ENCODE peak calls at places on chromosomes 5 and 9, in four cellular contexts. One of them, this sample, is unnamed.
A peak's percentile ranks its signal among the peaks of the same experiment; 100 is the strongest.

GRCh38 chr9:136728548-136729123 is 14.1 kb downstream of the LCN10 start:
- DNase-seq in CD4-positive, CD25-positive, alpha-beta regulatory T cell: no peak
- DNase-seq in WERI-Rb-1: no peak
- DNase-seq in psoas muscle: peak; percentile 46
- DNase-seq in this sample: peak; percentile 47

GRCh38 chr5:115869256-115869655 is 27.5 kb downstream of the AP3S1 start:
- DNase-seq in CD4-positive, CD25-positive, alpha-beta regulatory T cell: no peak
- DNase-seq in psoas muscle: no peak
- DNase-seq in WERI-Rb-1: no peak
- DNase-seq in this sample: no peak

GRCh38 chr5:145666591-145666990 is 168.6 kb downstream of the PRELID2 start:
- DNase-seq in WERI-Rb-1: no peak
- DNase-seq in CD4-positive, CD25-positive, alpha-beta regulatory T cell: no peak
- DNase-seq in psoas muscle: no peak
- DNase-seq in this sample: no peak

GRCh38 chr5:125668904-125669303 is 754.3 kb upstream of the GRAMD2B start:
- DNase-seq in CD4-positive, CD25-positive, alpha-beta regulatory T cell: no peak
- DNase-seq in psoas muscle: no peak
- DNase-seq in WERI-Rb-1: peak; percentile 85
- DNase-seq in this sample: no peak

GRCh38 chr5:73615085-73615484 is 10.9 kb upstream of the ARHGEF28 start:
- DNase-seq in psoas muscle: no peak
- DNase-seq in CD4-positive, CD25-positive, alpha-beta regulatory T cell: no peak
- DNase-seq in WERI-Rb-1: no peak
- DNase-seq in this sample: no peak

GRCh38 chr5:964821-965220 is 43.8 kb upstream of the NKD2 start:
- DNase-seq in CD4-positive, CD25-positive, alpha-beta regulatory T cell: no peak
- DNase-seq in WERI-Rb-1: no peak
- DNase-seq in psoas muscle: no peak
- DNase-seq in this sample: no peak

GRCh38 chr5:74392698-74393431 is 247.7 kb downstream of the ENC1 start:
- DNase-seq in CD4-positive, CD25-positive, alpha-beta regulatory T cell: no peak
- DNase-seq in WERI-Rb-1: no peak
- DNase-seq in psoas muscle: no peak
- DNase-seq in this sample: no peak

GRCh38 chr5:23820764-23821471 is 313.5 kb downstream of the PRDM9 start:
- DNase-seq in CD4-positive, CD25-positive, alpha-beta regulatory T cell: no peak
- DNase-seq in WERI-Rb-1: peak; percentile 24
- DNase-seq in psoas muscle: no peak
- DNase-seq in this sample: no peak

GRCh38 chr9:3235497-3235896 is 290.3 kb downstream of the RFX3 start:
- DNase-seq in psoas muscle: no peak
- DNase-seq in CD4-positive, CD25-positive, alpha-beta regulatory T cell: no peak
- DNase-seq in WERI-Rb-1: no peak
- DNase-seq in this sample: no peak

GRCh38 chr9:28808042-28808441 is 1234.8 kb upstream of the C9orf72 start:
- DNase-seq in psoas muscle: no peak
- DNase-seq in WERI-Rb-1: no peak
- DNase-seq in CD4-positive, CD25-positive, alpha-beta regulatory T cell: no peak
- DNase-seq in this sample: no peak

GRCh38 chr9:106962105-106962504 is 99.1 kb downstream of the ZNF462 start:
- DNase-seq in CD4-positive, CD25-positive, alpha-beta regulatory T cell: no peak
- DNase-seq in psoas muscle: no peak
- DNase-seq in WERI-Rb-1: no peak
- DNase-seq in this sample: no peak
- H3K27ac ChIP-seq in CD4-positive, CD25-positive, alpha-beta regulatory T cell: no peak overlapping the region
- H3K27ac ChIP-seq in psoas muscle: peak overlapping the region; percentile 54
- H3K27ac ChIP-seq in WERI-Rb-1: no peak overlapping the region
- H3K27ac ChIP-seq in this sample: no peak overlapping the region

DNA sequence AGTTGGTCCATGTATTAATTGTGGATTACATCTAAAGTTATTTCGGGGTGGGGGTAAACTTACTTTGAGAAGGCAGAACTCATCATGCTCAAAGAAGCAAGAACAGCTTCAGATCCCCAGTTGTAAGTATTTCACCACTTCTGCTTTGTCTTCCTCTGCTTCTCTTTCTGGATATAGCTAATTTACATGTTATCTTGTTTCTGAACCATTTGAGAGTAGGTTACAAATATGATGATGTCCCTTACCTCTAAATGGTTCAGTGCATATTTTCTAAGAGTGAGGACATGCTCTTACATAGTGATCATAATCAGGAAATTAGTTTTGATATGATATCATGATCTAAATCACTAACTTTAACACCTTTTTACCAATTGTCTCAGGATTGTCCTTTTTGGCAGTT is 11.9 kb downstream of the TRIO start:
- DNase-seq in psoas muscle: no peak
- DNase-seq in WERI-Rb-1: no peak
- DNase-seq in CD4-positive, CD25-positive, alpha-beta regulatory T cell: no peak
- DNase-seq in this sample: no peak
- H3K4me3 ChIP-seq in psoas muscle: no peak overlapping the region
- H3K4me3 ChIP-seq in WERI-Rb-1: no peak overlapping the region
- H3K4me3 ChIP-seq in CD4-positive, CD25-positive, alpha-beta regulatory T cell: no peak overlapping the region
- H3K4me3 ChIP-seq in this sample: no peak overlapping the region

DNA sequence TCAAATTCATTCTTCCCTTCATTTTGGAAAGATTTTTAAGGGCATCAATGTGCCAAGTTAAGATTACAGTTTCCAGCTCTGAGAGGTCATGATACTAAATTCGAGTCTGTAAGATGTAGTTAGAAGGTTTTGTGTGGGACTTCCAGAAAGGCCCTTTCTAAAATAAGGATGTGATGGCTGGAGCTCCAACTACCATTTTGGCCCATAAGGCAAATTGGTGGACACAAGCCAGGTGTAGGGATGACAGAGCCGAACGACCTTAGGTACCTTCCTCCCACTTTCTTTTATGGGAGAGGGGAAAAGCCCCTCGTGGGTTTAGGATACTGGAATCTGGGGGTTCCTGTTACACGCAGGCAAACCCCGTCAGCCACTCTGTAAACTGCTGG is 54.3 kb upstream of the PTPDC1 start:
- DNase-seq in CD4-positive, CD25-positive, alpha-beta regulatory T cell: no peak
- DNase-seq in psoas muscle: no peak
- DNase-seq in WERI-Rb-1: no peak
- DNase-seq in this sample: no peak
- H3K27ac ChIP-seq in CD4-positive, CD25-positive, alpha-beta regulatory T cell: peak overlapping the region; percentile 44
- H3K27ac ChIP-seq in psoas muscle: peak overlapping the region; percentile 94
- H3K27ac ChIP-seq in WERI-Rb-1: peak overlapping the region; percentile 78
- H3K27ac ChIP-seq in this sample: no peak overlapping the region

DNA sequence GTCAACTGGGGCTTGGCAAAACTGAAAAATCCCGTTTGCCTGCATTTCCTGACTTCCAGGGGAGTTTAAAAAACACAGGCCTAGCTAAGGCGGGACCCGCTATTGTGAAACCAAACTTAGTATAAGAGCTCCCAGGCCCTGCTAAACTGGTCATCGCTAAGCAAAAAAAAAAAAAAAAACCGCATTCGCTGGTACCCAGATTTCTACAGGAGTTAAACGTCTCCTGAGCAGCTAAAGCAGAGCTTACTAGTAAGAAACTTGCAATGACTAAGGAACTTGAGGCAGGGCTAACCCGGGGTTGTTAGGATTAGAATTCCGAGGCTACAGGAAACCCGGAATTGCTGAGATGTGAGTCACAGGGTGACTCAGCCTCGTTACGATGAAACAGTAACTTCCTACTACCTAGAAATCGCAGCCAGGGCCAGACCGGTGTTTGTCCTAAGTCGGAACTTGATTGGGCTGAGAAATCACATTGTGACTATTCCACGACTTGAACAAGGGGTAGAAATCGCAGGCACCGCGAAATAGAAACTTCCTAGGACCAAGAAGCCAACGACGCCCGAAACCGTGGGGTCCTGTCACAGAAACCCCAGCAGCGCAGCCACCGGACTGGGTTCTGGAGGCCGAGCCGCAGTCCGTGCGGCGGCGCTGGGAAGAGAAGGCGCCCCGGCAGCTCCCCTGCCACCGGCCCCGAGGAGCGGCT is 89.5 kb downstream of the ANXA2R start:
- DNase-seq in WERI-Rb-1: no peak
- DNase-seq in CD4-positive, CD25-positive, alpha-beta regulatory T cell: peak; percentile 54
- DNase-seq in psoas muscle: peak; percentile 68
- DNase-seq in this sample: no peak
- H3K4me3 ChIP-seq in WERI-Rb-1: no peak overlapping the region
- H3K4me3 ChIP-seq in CD4-positive, CD25-positive, alpha-beta regulatory T cell: peak overlapping the region; percentile 88
- H3K4me3 ChIP-seq in psoas muscle: peak overlapping the region; percentile 75
- H3K4me3 ChIP-seq in this sample: peak overlapping the region; percentile 46

DNA sequence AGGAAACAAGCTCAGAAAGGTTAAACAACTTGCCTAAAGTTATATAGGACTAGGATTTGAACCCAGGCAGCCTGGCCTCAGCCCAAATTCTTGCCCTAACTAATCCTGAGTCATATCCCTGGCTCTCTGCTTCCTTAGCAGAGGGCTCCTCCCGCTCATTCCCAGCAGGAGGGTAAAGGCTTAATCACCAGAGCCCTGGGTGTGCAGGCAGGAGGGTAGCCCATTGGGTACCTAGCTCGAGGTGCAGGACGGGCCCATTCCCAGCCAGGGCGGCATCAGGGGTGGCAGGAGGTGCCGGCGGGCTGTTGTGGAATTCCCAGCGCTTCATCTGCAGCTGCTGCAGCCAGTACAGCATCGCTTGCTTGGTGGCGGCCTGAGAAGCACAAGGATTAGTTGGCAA is 3.9 kb downstream of the TBC1D2 start:
- DNase-seq in psoas muscle: no peak
- DNase-seq in CD4-positive, CD25-positive, alpha-beta regulatory T cell: no peak
- DNase-seq in WERI-Rb-1: no peak
- DNase-seq in this sample: no peak
- H3K27ac ChIP-seq in psoas muscle: no peak overlapping the region
- H3K27ac ChIP-seq in CD4-positive, CD25-positive, alpha-beta regulatory T cell: no peak overlapping the region
- H3K27ac ChIP-seq in WERI-Rb-1: no peak overlapping the region
- H3K27ac ChIP-seq in this sample: no peak overlapping the region

GRCh38 chr9:90165281-90165680 is 477.3 kb downstream of the DIRAS2 start:
- DNase-seq in CD4-positive, CD25-positive, alpha-beta regulatory T cell: no peak
- DNase-seq in psoas muscle: no peak
- DNase-seq in WERI-Rb-1: no peak
- DNase-seq in this sample: no peak
- H3K4me3 ChIP-seq in CD4-positive, CD25-positive, alpha-beta regulatory T cell: no peak overlapping the region
- H3K4me3 ChIP-seq in psoas muscle: no peak overlapping the region
- H3K4me3 ChIP-seq in WERI-Rb-1: no peak overlapping the region
- H3K4me3 ChIP-seq in this sample: no peak overlapping the region